ENCODE peak calls at places on chromosome 7, in seven cellular contexts. N is CD4-positive, alpha-beta T cell; L is BJ; J is esophagus squamous epithelium; S is PC-3; K is coronary artery; G is IMR-90. Y is an unnamed sample.

GRCh38 chr7:23765943-23766342 is 55.9 kb downstream of the STK31 start:
- DNase-seq in J (no peak), G (no peak), L (no peak), S (no peak), N (no peak), K (no peak), Y (no peak)

GRCh38 chr7:105805619-105806018 is 70.8 kb downstream of the ATXN7L1 start:
- DNase-seq in K (peak), L (no peak), S (no peak), N (no peak), G (peak), J (no peak), Y (no peak)

GRCh38 chr7:151379193-151379520 is 30.7 kb downstream of the WDR86 start:
- DNase-seq in K (no peak), J (no peak), N (no peak), L (no peak), S (no peak), G (no peak), Y (no peak)

GRCh38 chr7:154699421-154699820 is 303.5 kb downstream of the PAXIP1 start:
- DNase-seq in J (no peak), N (no peak), G (no peak), K (no peak), L (no peak), S (no peak), Y (no peak)

GRCh38 chr7:130435455-130435854 is 5.4 kb downstream of the CEP41 start:
- DNase-seq in K (no peak), N (no peak), J (no peak), G (no peak), L (no peak), S (no peak), Y (no peak)

GRCh38 chr7:18566205-18566604 is 70.7 kb downstream of the HDAC9 start:
- DNase-seq in J (no peak), L (no peak), S (no peak), G (no peak), K (no peak), N (no peak), Y (no peak)

GRCh38 chr7:732094-732541 is 5.0 kb upstream of the PRKAR1B start:
- DNase-seq in G (no peak), N (no peak), S (peak), J (no peak), K (no peak), L (no peak), Y (peak)

GRCh38 chr7:92260248-92260781 is 14.5 kb downstream of the ANKIB1 start:
- DNase-seq in K (no peak), J (no peak), N (no peak), G (peak), L (no peak), S (peak), Y (no peak)

GRCh38 chr7:294440-295154 is 4.6 kb downstream of the FOXL3 start:
- DNase-seq in J (no peak), K (no peak), N (no peak), S (no peak), G (no peak), L (no peak), Y (no peak)

GRCh38 chr7:69736411-69736810 is 138.1 kb downstream of the AUTS2 start:
- DNase-seq in G (no peak), N (no peak), S (no peak), J (no peak), L (no peak), K (no peak), Y (no peak)

GRCh38 chr7:45710271-45711160 is 136.3 kb downstream of the ADCY1 start:
- DNase-seq in J (no peak), S (no peak), K (peak), G (no peak), N (no peak), L (no peak), Y (no peak)

GRCh38 chr7:45920543-45921380 is at the start of gene IGFBP3:
- DNase-seq in N (no peak), S (peak), K (no peak), J (no peak), L (no peak), G (peak), Y (peak)

GRCh38 chr7:54546081-54546985 is 4.2 kb downstream of the VSTM2A start:
- DNase-seq in J (no peak), G (no peak), S (peak), N (no peak), L (no peak), K (no peak), Y (no peak)

GRCh38 chr7:28957822-28958234 is 302 bp downstream of the TRIL start:
- DNase-seq in K (no peak), N (no peak), J (no peak), L (no peak), G (no peak), S (no peak), Y (peak)

GRCh38 chr7:135245226-135245625 is 11.6 kb downstream of the STRA8 start:
- DNase-seq in G (no peak), K (no peak), N (no peak), L (no peak), S (no peak), J (no peak), Y (no peak)

GRCh38 chr7:90692947-90693346 is 96.8 kb downstream of the CDK14 start:
- DNase-seq in K (no peak), S (no peak), J (no peak), L (no peak), G (peak), N (no peak), Y (no peak)

GRCh38 chr7:90689256-90689655 is 93.1 kb downstream of the CDK14 start:
- DNase-seq in L (no peak), S (no peak), N (no peak), G (no peak), K (no peak), J (no peak), Y (no peak)

GRCh38 chr7:90688826-90689225 is 92.7 kb downstream of the CDK14 start:
- DNase-seq in K (no peak), S (no peak), G (no peak), J (no peak), L (no peak), N (no peak), Y (no peak)

GRCh38 chr7:90692396-90692795 is 96.3 kb downstream of the CDK14 start:
- DNase-seq in J (no peak), K (no peak), N (no peak), S (no peak), G (peak), L (no peak), Y (no peak)

DNA sequence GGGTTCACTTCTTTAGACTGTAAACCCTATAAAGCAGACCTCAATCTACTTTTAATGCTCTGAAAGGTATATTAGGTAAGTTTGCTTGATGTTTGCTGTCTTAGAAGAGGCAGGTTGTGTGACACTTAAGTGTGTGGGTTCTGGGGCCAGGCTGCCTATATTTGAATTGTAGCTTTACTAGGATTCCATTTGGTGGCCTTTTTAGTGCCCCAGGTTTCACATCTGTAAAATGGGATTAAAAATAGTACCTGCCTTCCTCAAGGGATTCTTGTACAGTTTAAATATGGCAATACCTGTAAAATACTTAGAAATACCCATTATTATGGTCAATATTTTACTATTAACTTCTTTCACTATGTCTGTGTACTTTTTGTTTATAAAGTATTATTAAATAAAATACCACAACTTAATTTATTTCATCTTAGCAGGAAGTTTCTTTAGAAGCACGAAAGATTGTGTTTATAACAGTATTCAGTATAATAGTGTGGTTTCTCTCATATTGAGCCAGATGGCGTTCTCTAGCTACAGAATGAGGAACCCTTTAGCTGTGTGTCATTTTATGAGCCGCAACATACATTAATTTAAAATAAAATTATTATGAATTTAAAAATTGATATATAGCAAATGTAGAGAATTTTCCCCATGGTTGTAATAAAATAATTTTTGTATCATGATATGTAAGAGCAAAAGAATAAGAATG is 94.2 kb downstream of the CDK14 start:
- DNase-seq in L (no peak), K (no peak), J (no peak), G (no peak), S (no peak), N (no peak), Y (no peak)
- TF ChIP-seq CTCF in L (no peak), K (no peak), J (no peak), G (no peak), S (no peak), N (no peak), Y (no peak)

GRCh38 chr7:27434729-27435400 is 192.3 kb downstream of the EVX1 start:
- DNase-seq in L (no peak), G (peak), K (no peak), N (no peak), S (peak), J (no peak), Y (no peak)
- TF ChIP-seq CTCF in L (peak), G (no peak), K (no peak), N (no peak), S (peak), J (no peak), Y (no peak)

DNA sequence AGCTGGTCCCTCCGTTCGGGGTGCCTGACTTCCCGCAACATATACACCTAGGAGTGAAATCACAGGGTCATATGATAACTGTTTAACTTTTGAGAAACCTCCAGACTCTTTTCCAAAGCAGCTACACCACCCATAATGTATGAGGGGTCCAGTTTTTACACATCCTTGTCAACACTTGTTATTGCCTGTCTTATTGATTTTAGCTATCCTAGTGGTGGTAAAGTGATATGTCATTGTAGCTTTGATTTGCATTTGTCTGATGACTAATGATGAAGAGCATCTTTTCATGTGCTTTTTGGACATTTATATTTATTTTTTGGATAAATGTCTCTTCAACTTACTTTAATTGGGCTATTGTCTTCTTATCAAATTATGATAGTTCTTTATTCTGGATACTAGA is 29.0 kb downstream of the SND1 start:
- DNase-seq in J (no peak), S (no peak), K (no peak), G (no peak), N (no peak), L (no peak), Y (no peak)
- TF ChIP-seq CTCF in J (no peak), S (no peak), K (no peak), G (no peak), N (no peak), L (no peak), Y (no peak)

GRCh38 chr7:71753959-71754652 is 622.2 kb downstream of the GALNT17 start:
- DNase-seq in J (no peak), N (no peak), K (no peak), G (no peak), L (no peak), S (no peak), Y (no peak)
- TF ChIP-seq CTCF in J (no peak), N (no peak), K (no peak), G (no peak), L (no peak), S (no peak), Y (no peak)

GRCh38 chr7:1794888-1795542 is 124.9 kb downstream of the ELFN1 start:
- DNase-seq in J (no peak), N (no peak), G (no peak), L (no peak), K (no peak), S (no peak), Y (no peak)
- TF ChIP-seq CTCF in J (no peak), N (no peak), G (peak), L (peak), K (no peak), S (peak), Y (no peak)

DNA sequence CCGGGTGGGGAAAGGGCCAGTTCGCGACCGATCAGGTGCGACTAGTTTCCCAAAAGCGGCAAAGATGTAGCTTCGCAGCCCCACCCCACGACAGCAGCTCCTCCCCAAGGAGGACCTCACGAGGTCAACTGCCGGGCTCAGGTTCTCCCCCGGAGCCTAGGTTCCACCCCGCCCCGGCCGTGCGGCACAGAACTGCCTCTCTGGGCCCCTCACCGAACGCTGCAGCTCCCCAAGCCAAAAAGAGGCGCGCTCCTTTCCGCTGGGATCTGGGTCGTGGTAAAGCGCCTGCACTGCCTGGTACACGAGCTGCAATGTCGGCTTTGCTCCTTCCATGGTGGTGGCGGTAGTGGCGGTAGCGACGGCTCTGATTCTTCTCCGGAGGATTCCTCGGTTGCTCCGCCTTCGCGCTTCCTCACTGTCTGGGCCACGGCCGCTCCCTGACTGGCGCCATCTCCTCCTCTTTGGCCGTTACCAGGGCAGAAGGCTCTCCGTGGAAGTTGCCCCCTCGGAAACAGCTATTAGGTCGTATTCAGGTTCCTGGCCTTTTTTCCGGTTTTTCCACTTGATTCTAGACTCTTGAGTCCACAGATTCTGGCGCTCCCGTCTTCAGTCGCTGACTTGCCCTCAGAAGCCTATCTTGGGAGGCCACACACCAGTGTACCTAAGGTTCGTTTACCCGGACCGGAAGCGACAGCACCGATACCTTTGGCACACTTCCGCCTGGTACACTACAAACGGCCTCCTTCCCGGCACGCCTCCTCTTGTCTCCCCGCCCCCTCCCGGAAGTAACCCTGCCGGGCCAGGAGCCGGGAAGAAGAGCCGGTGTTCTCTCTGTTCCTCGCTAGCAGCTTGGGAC is at the start of gene TNPO3:
- DNase-seq in G (peak), K (peak), S (peak), L (peak), J (peak), N (peak), Y (peak)
- TF ChIP-seq CTCF in G (no peak), K (no peak), S (no peak), L (peak), J (no peak), N (no peak), Y (no peak)